ENCODE peak calls at places on chromosomes 6 and 20, in six cellular contexts. C, T, O, D, K and A are unnamed samples. For H3K4me1 and H3K9me3, the result is how much of the 10 kb centered on the place peaks cover.

GRCh38 chr20:34824861-34825529 is 456 bp downstream of the NCOA6 start:
- DNase-seq in C (peak), D (no peak), K (peak), T (peak), O (peak), A (peak)

GRCh38 chr6:47209632-47210031 is 100.1 kb downstream of the TNFRSF21 start:
- DNase-seq in T (no peak), C (no peak), K (no peak), O (peak), D (no peak), A (no peak)

GRCh38 chr6:155400022-155400965 is 55.3 kb downstream of the NOX3 start:
- DNase-seq in D (no peak), O (no peak), T (no peak), C (no peak), K (no peak), A (no peak)

GRCh38 chr6:147903321-147903720 is 394.8 kb downstream of the SAMD5 start:
- DNase-seq in T (no peak), C (no peak), K (no peak), O (no peak), D (no peak), A (no peak)

GRCh38 chr6:95866732-95867131 is 149.0 kb upstream of the FUT9 start:
- DNase-seq in T (no peak), D (no peak), O (no peak), C (no peak), K (peak), A (no peak)

GRCh38 chr6:143323729-143324465 is 126.6 kb downstream of the ADAT2 start:
- DNase-seq in D (no peak), T (no peak), C (no peak), O (no peak), K (no peak), A (no peak)

GRCh38 chr20:7911586-7912330 is 28.5 kb downstream of the HAO1 start:
- DNase-seq in C (no peak), D (no peak), K (no peak), O (peak), T (no peak), A (no peak)

GRCh38 chr6:31180500-31180899 is 10.0 kb upstream of the POU5F1 start:
- DNase-seq in O (peak), C (peak), K (no peak), D (no peak), T (peak), A (no peak)

GRCh38 chr6:167708501-167709094 is 118.1 kb upstream of the AFDN start:
- DNase-seq in T (no peak), O (no peak), K (no peak), C (no peak), D (no peak), A (no peak)

GRCh38 chr6:123610779-123611178 is 26.0 kb downstream of the TRDN start:
- DNase-seq in O (no peak), K (no peak), D (no peak), T (no peak), C (no peak), A (no peak)

GRCh38 chr20:18019068-18019467 is 38.6 kb downstream of the OVOL2 start:
- DNase-seq in D (no peak), T (no peak), C (no peak), O (peak), K (no peak), A (no peak)

GRCh38 chr6:52423971-52424381 is 3.8 kb downstream of the EFHC1 start:
- DNase-seq in O (peak), D (no peak), K (no peak), C (no peak), T (no peak), A (no peak)

GRCh38 chr6:15263780-15264374 is 18.0 kb downstream of the JARID2 start:
- DNase-seq in D (no peak), T (no peak), K (no peak), O (no peak), C (no peak), A (no peak)

GRCh38 chr6:15264902-15265761 is 19.3 kb downstream of the JARID2 start:
- DNase-seq in K (no peak), T (no peak), C (no peak), O (peak), D (no peak), A (no peak)

GRCh38 chr6:15266423-15266996 is 20.6 kb downstream of the JARID2 start:
- DNase-seq in O (peak), D (no peak), K (no peak), T (peak), C (no peak), A (no peak)

GRCh38 chr6:15265787-15266186 is 19.9 kb downstream of the JARID2 start:
- DNase-seq in D (no peak), T (no peak), C (no peak), K (no peak), O (no peak), A (no peak)

GRCh38 chr6:15264412-15264811 is 18.5 kb downstream of the JARID2 start:
- DNase-seq in D (no peak), O (no peak), C (no peak), T (no peak), K (no peak), A (no peak)
- H3K4me1 ChIP-seq in D (half or more), O (half or more), C (under half), T (under half), K (half or more), A (under half)

GRCh38 chr6:125815050-125815910 is 24.5 kb downstream of the NCOA7 start:
- DNase-seq in D (no peak), K (no peak), T (no peak), O (peak), C (no peak), A (no peak)
- H3K4me3 ChIP-seq in D (no peak), K (no peak), T (no peak), O (no peak), C (no peak), A (no peak)

DNA sequence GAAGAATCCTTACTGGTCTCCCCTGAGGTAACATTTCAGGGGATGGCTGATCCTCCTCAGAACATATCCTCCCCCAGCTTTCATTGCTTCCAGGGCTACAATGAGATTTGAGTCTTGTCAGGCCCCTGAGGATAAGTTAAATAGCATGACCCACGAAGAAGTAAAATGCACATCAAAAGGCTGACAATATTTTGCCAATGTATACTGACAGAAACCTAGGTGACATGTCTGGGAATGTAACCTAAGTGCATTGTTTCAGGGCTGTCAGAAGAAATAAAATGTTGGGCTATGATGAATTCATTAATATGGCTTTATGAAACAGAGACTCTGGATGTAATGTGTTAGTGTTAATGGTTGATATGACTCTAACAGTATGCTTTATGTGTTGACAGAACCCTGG is 471.5 kb downstream of the HDGFL1 start:
- DNase-seq in C (no peak), K (no peak), T (no peak), D (no peak), O (no peak), A (no peak)
- H3K9me3 ChIP-seq in C (under half), K (under half), T (under half), D (under half), O (under half), A (under half)

DNA sequence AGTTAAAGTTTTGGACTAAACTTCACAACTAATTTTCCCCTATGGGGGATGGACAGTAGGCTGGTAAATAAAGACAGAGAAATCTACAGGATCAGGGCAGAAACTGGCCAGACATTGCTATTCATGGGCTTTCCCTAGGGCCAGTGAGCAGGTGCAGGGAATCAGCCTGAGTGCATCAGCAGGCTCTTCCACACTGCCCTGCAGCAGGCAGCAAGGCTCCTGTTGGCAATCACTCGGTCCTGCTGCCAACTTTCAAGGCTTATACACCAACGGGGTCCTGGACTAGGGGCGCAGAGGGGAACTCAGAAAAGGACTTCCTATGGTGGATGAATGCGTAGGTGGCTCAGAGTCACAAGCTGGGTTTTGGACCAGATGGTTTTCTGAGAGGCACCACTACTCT is 59.9 kb upstream of the NHSL1 start:
- DNase-seq in T (no peak), C (no peak), O (no peak), K (no peak), D (no peak), A (no peak)
- H3K4me1 ChIP-seq in T (under half), C (under half), O (under half), K (under half), D (under half), A (under half)

DNA sequence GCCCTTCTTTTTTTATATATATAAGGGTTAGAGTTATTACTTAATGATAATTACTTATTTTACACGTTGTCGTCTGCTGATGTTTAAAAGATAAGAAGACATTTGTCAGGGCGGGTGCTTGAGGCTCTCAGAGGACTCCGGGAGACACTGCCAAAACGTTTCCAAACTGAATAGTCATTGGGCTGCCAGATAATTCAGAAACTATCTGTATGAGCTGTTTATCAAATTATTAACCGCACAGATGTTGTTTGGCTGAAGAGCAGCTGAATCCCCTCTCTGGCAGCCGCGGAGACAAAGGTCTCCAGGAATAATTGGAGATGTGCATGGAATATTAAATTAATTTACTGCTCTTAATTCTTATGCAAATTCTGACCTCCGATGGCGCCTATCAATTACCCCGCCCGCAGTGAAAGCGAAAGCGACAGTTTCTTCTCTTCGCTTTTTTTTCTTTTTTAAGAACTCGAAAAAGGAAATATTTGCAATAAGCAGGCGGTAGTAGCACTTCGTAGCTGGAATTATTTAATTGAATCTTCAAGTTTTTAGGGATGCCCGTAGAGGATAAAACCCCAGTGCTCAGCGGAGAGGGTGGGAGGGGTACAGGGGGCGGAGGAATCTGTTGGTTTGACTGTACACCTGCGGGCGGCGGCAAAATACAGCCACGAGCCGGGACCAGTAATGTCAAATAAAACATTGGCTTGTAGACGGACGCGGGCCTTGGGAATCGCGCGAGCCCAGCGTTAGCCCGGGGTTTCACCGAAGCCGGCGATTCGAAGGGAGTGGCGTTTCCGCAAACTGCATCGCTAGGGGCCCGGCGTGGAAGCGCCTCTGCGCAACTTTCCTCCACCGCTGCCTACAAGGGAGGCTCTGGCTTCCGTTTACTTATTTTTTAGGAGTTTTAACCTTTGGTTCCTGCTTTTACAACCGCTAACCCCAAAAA is 6.2 kb downstream of the LINC00237 start:
- DNase-seq in T (peak), D (no peak), K (no peak), O (peak), C (no peak), A (peak)
- H3K4me3 ChIP-seq in T (peak), D (peak), K (no peak), O (peak), C (peak), A (no peak)

GRCh38 chr6:37696841-37697735 is 595 bp downstream of the MDGA1 start:
- DNase-seq in T (peak), C (no peak), D (no peak), O (peak), K (peak), A (no peak)

GRCh38 chr6:37695273-37695672 is 2.4 kb downstream of the MDGA1 start:
- DNase-seq in T (no peak), O (no peak), D (no peak), C (no peak), K (no peak), A (no peak)

GRCh38 chr6:37695857-37696219 is 1.8 kb downstream of the MDGA1 start:
- DNase-seq in T (no peak), O (peak), D (no peak), C (no peak), K (no peak), A (no peak)

GRCh38 chr6:37694259-37694658 is 3.4 kb downstream of the MDGA1 start:
- DNase-seq in O (no peak), C (no peak), K (no peak), D (no peak), T (no peak), A (no peak)

GRCh38 chr6:37696220-37696840 is 1.4 kb downstream of the MDGA1 start:
- DNase-seq in K (peak), T (no peak), D (no peak), C (no peak), O (peak), A (no peak)
- H3K9me3 ChIP-seq in K (under half), T (under half), D (under half), C (under half), O (under half), A (under half)

DNA sequence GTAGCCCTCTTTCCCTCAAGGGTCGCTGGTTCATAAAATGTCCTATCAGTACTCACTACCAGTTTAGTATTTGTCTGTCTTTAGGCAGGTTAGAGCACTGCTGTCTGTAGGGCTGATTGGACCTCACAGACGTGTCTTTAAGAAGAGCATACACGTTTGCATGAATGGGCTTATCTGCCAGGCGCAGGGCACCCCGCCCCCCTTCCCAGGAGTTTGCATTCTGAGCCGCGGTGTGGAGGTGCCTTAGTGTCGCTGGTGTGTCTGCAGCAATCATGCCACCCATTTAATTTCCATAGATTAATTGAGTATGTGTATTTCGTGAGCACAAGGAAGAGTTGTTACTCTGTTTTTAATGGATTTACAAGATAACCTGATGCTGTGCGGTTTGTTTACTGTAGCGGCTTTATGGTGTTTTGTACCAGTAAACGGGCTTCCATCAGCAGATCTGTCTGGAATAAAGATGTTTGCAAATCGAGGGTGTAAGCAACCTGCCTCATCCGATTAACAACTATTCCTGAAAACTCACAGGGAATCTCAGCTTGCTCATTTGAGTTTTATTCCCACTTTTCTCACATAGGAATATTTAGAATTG is 107.7 kb downstream of the ZDHHC14 start:
- DNase-seq in O (no peak), T (no peak), D (no peak), K (no peak), C (no peak), A (no peak)
- H3K4me1 ChIP-seq in O (under half), T (under half), D (under half), K (under half), C (under half), A (under half)

GRCh38 chr20:33601016-33601415 is 61.1 kb upstream of the C20orf144 start:
- DNase-seq in O (no peak), T (no peak), C (no peak), D (no peak), K (no peak), A (no peak)

GRCh38 chr20:33601861-33602260 is 60.3 kb upstream of the C20orf144 start:
- DNase-seq in O (no peak), C (no peak), D (no peak), K (no peak), T (no peak), A (no peak)

GRCh38 chr20:33604084-33604990 is 57.8 kb upstream of the C20orf144 start:
- DNase-seq in C (no peak), O (no peak), K (no peak), T (no peak), D (no peak), A (no peak)

GRCh38 chr20:33604991-33605370 is 57.1 kb upstream of the C20orf144 start:
- DNase-seq in K (no peak), O (no peak), D (no peak), C (no peak), T (no peak), A (no peak)

GRCh38 chr20:33602826-33603590 is 59.1 kb upstream of the C20orf144 start:
- DNase-seq in T (no peak), K (no peak), C (no peak), D (no peak), O (no peak), A (no peak)
- H3K4me3 ChIP-seq in T (no peak), K (no peak), C (no peak), D (no peak), O (no peak), A (no peak)